ENCODE peak calls at places on chromosomes 1 and 21, in eight cellular contexts. P is ureter; S is naive thymus-derived CD8-positive, alpha-beta T cell; W is islet precursor cell; J is left lung; M is WTC11; O is iPS-NIHi11; Y is HS-5. T is an unnamed sample.

GRCh38 chr1:154812911-154813816 is 56.9 kb downstream of the KCNN3 start:
- DNase-seq in P (peak; percentile 54), S (no peak), W (peak; percentile 76), J (no peak), M (no peak), O (peak; percentile 69), Y (no peak), T (peak; percentile 47)

GRCh38 chr1:165924096-165924495 is 96.7 kb downstream of the UCK2 start:
- DNase-seq in P (no peak), S (no peak), W (no peak), J (no peak), M (no peak), O (no peak), Y (no peak), T (no peak)

GRCh38 chr1:20603473-20604464 is 14.9 kb downstream of the CDA start:
- DNase-seq in P (no peak), S (no peak), W (peak; percentile 65), J (no peak), M (no peak), O (no peak), Y (peak; percentile 91), T (no peak)

GRCh38 chr1:175208773-175209492 is 16.4 kb upstream of the KIAA0040 start:
- DNase-seq in P (no peak), S (peak; percentile 84), W (no peak), J (no peak), M (no peak), O (no peak), Y (no peak), T (no peak)

GRCh38 chr1:225928186-225929175 is 4.4 kb upstream of the PYCR2 start:
- DNase-seq in P (no peak), S (peak; percentile 60), W (no peak), J (no peak), M (no peak), O (no peak), Y (no peak), T (no peak)

GRCh38 chr1:25468037-25468436 is 37.3 kb downstream of the MACO1 start:
- DNase-seq in P (no peak), S (no peak), W (no peak), J (no peak), M (no peak), O (no peak), Y (no peak), T (no peak)

GRCh38 chr1:154419620-154420020 is 14.5 kb downstream of the IL6R start:
- DNase-seq in P (peak; percentile 93), S (peak; percentile 56), W (no peak), J (peak; percentile 87), M (no peak), O (no peak), Y (no peak), T (no peak)

GRCh38 chr21:17343055-17343454 is 169.8 kb upstream of the CXADR start:
- DNase-seq in P (no peak), S (no peak), W (no peak), J (no peak), M (no peak), O (peak; percentile 64), Y (no peak), T (peak; percentile 75)

GRCh38 chr1:54967372-54967771 is 13.1 kb upstream of the TMEM61 start:
- DNase-seq in P (no peak), S (no peak), W (peak; percentile 73), J (no peak), M (no peak), O (no peak), Y (peak; percentile 19), T (no peak)

GRCh38 chr1:37930246-37931142 is 16.4 kb downstream of the INPP5B start:
- DNase-seq in P (no peak), S (peak; percentile 46), W (no peak), J (peak; percentile 67), M (no peak), O (no peak), Y (no peak), T (no peak)

GRCh38 chr1:48566492-48566891 is 94.5 kb upstream of the SPATA6 start:
- DNase-seq in P (no peak), S (no peak), W (no peak), J (no peak), M (no peak), O (no peak), Y (no peak), T (no peak)

GRCh38 chr1:38727629-38728175 is 131.9 kb downstream of the RRAGC start:
- DNase-seq in P (no peak), S (no peak), W (peak; percentile 14), J (no peak), M (no peak), O (peak; percentile 38), Y (no peak), T (peak; percentile 57)

GRCh38 chr1:55196433-55197035 is 18.6 kb downstream of the USP24 start:
- DNase-seq in P (no peak), S (no peak), W (no peak), J (no peak), M (no peak), O (no peak), Y (no peak), T (no peak)

GRCh38 chr1:76247261-76247852 is 172.8 kb downstream of the ST6GALNAC3 start:
- DNase-seq in P (no peak), S (no peak), W (peak; percentile 81), J (no peak), M (no peak), O (no peak), Y (no peak), T (peak; percentile 81)

GRCh38 chr1:202807367-202807925 is 775 bp downstream of the KDM5B start:
- DNase-seq in P (no peak), S (peak; percentile 52), W (no peak), J (peak; percentile 38), M (peak; percentile 36), O (peak; percentile 71), Y (no peak), T (peak; percentile 58)

GRCh38 chr1:3899776-3900149 is 309 bp downstream of the C1orf174 start:
- DNase-seq in P (no peak), S (no peak), W (no peak), J (no peak), M (peak; percentile 57), O (peak; percentile 67), Y (peak; percentile 9), T (peak; percentile 66)

GRCh38 chr21:26351661-26352060 is 181.1 kb upstream of the APP start:
- DNase-seq in P (no peak), S (no peak), W (no peak), J (no peak), M (no peak), O (no peak), Y (no peak), T (no peak)

T was measured in neural progenitor cell.